ENCODE peak calls at places on chromosomes 13 and 19, in ten cellular contexts. E, V, H, C, D, S, M, P, F and J are unnamed samples. For H3K36me3, the result is how much of the 10 kb centered on the place peaks cover.

GRCh38 chr19:1401138-1401888 is at the start of gene GAMT:
- DNase-seq in H (no peak), F (no peak), P (peak), M (no peak), V (peak), C (no peak), D (peak), E (peak), S (no peak), J (peak)

GRCh38 chr13:32150239-32150638 is 118.7 kb downstream of the FRY start:
- DNase-seq in E (no peak), S (peak), F (peak), H (no peak), D (no peak), M (no peak), C (no peak), P (no peak), V (no peak), J (peak)

GRCh38 chr13:67130444-67130843 is 99.7 kb downstream of the PCDH9 start:
- DNase-seq in V (no peak), H (no peak), S (no peak), M (no peak), F (no peak), E (no peak), C (no peak), P (no peak), D (no peak), J (no peak)

GRCh38 chr13:67120872-67121531 is 109.1 kb downstream of the PCDH9 start:
- DNase-seq in C (no peak), H (no peak), D (no peak), F (no peak), M (peak), S (no peak), E (no peak), V (no peak), P (no peak), J (no peak)

GRCh38 chr19:37905936-37906867 is at the start of gene WDR87:
- DNase-seq in S (no peak), M (no peak), V (peak), P (no peak), H (no peak), D (peak), F (no peak), E (no peak), C (no peak), J (no peak)

GRCh38 chr19:31226536-31226935 is 122.7 kb downstream of the TSHZ3 start:
- DNase-seq in V (no peak), H (no peak), F (no peak), P (no peak), C (no peak), D (no peak), S (no peak), E (no peak), M (no peak), J (no peak)

GRCh38 chr19:4557971-4558941 is 1.2 kb downstream of the SEMA6B start:
- DNase-seq in D (peak), V (no peak), F (no peak), E (no peak), P (peak), H (no peak), M (no peak), S (no peak), C (no peak), J (no peak)

GRCh38 chr13:60090579-60090978 is 73.1 kb downstream of the DIAPH3 start:
- DNase-seq in V (no peak), H (no peak), E (no peak), M (peak), C (no peak), P (no peak), D (no peak), S (no peak), F (no peak), J (no peak)

GRCh38 chr13:34070006-34070405 is 252.1 kb downstream of the RFC3 start:
- DNase-seq in S (no peak), H (no peak), D (no peak), P (no peak), M (peak), V (no peak), F (no peak), E (no peak), C (no peak), J (no peak)

GRCh38 chr19:3963458-3964255 is 7.2 kb downstream of the DAPK3 start:
- DNase-seq in V (no peak), D (peak), H (no peak), M (no peak), E (no peak), S (no peak), P (no peak), F (no peak), C (no peak), J (no peak)

GRCh38 chr13:75372517-75372916 is 109.5 kb downstream of the TBC1D4 start:
- DNase-seq in D (peak), V (peak), C (peak), E (no peak), F (no peak), H (no peak), S (peak), P (peak), M (no peak), J (no peak)

GRCh38 chr13:101231751-101232428 is 184.4 kb downstream of the NALCN start:
- DNase-seq in F (no peak), S (no peak), M (no peak), C (no peak), V (no peak), D (no peak), E (no peak), P (no peak), H (no peak), J (peak)

GRCh38 chr19:28497137-28497536 is 715.8 kb downstream of the UQCRFS1 start:
- DNase-seq in P (no peak), F (no peak), E (no peak), H (no peak), C (no peak), M (peak), D (no peak), S (no peak), V (no peak), J (no peak)

GRCh38 chr13:56558698-56559320 is 581.9 kb upstream of the PRR20A start:
- DNase-seq in P (no peak), S (no peak), H (no peak), C (no peak), F (no peak), M (no peak), D (no peak), E (no peak), V (no peak), J (no peak)

GRCh38 chr13:56720841-56721240 is 419.9 kb upstream of the PRR20A start:
- DNase-seq in V (no peak), F (no peak), P (no peak), M (no peak), H (no peak), D (no peak), E (no peak), S (no peak), C (no peak), J (no peak)

GRCh38 chr19:14089662-14090508 is 666 bp downstream of the SAMD1 start:
- DNase-seq in F (peak), C (peak), H (no peak), V (peak), M (peak), D (peak), P (peak), S (no peak), E (peak), J (peak)

GRCh38 chr19:46620716-46621115 is 4.2 kb downstream of the PTGIR start:
- DNase-seq in D (no peak), P (no peak), S (no peak), F (peak), C (no peak), E (no peak), V (no peak), H (no peak), M (peak), J (no peak)

GRCh38 chr19:46623915-46624502 is 880 bp downstream of the PTGIR start:
- DNase-seq in M (no peak), H (no peak), S (no peak), V (no peak), C (no peak), F (no peak), E (no peak), D (no peak), P (no peak), J (no peak)

GRCh38 chr19:46621191-46622117 is 3.4 kb downstream of the PTGIR start:
- DNase-seq in D (no peak), H (no peak), F (no peak), C (no peak), S (no peak), P (no peak), M (no peak), V (no peak), E (no peak), J (no peak)

GRCh38 chr19:46620267-46620666 is 4.6 kb downstream of the PTGIR start:
- DNase-seq in D (no peak), H (no peak), E (no peak), F (no peak), P (no peak), S (no peak), M (no peak), V (no peak), C (no peak), J (no peak)

DNA sequence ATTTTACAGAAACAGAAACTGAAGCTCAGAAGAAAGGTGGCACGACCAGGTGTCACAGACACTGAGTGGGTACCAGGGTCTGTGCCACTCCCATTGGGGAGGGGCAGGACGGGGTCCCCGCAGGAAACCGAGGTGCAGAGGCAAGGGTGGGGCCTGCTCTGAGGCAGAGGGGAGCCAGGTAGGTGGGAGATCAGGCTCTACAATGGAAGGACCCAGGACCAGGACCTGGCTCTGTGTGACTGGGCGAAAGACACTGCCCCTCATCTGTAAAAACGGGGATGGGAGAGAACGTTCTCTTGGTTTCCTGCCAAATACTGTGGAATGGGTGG is 2.8 kb downstream of the PTGIR start:
- DNase-seq in C (no peak), P (no peak), S (no peak), E (no peak), H (no peak), V (no peak), D (no peak), F (no peak), M (no peak), J (no peak)
- H3K4me3 ChIP-seq in C (no peak), P (no peak), S (peak), E (peak), H (no peak), V (no peak), D (no peak), F (peak), M (no peak), J (no peak)

GRCh38 chr19:16118489-16119033 is 6.9 kb downstream of the RAB8A start:
- DNase-seq in C (no peak), V (peak), D (no peak), F (no peak), E (no peak), M (no peak), H (no peak), S (peak), P (no peak), J (no peak)

GRCh38 chr19:16115309-16116039 is 3.8 kb downstream of the RAB8A start:
- DNase-seq in C (no peak), F (no peak), E (no peak), H (no peak), S (no peak), M (no peak), D (no peak), V (no peak), P (no peak), J (no peak)

GRCh38 chr19:16116067-16116466 is 4.4 kb downstream of the RAB8A start:
- DNase-seq in H (no peak), M (no peak), C (no peak), D (no peak), P (no peak), S (no peak), E (no peak), V (no peak), F (no peak), J (no peak)

GRCh38 chr19:16121141-16121540 is 9.5 kb downstream of the RAB8A start:
- DNase-seq in F (no peak), C (no peak), M (no peak), P (no peak), V (no peak), D (no peak), H (no peak), E (no peak), S (no peak), J (no peak)

GRCh38 chr19:16117594-16118033 is 5.9 kb downstream of the RAB8A start:
- DNase-seq in S (no peak), C (no peak), D (no peak), P (no peak), H (no peak), F (no peak), M (no peak), V (no peak), E (no peak), J (no peak)
- H3K36me3 ChIP-seq in S (half or more), C (under half), D (under half), P (under half), H (under half), F (under half), M (under half), V (under half), E (under half), J (half or more)

DNA sequence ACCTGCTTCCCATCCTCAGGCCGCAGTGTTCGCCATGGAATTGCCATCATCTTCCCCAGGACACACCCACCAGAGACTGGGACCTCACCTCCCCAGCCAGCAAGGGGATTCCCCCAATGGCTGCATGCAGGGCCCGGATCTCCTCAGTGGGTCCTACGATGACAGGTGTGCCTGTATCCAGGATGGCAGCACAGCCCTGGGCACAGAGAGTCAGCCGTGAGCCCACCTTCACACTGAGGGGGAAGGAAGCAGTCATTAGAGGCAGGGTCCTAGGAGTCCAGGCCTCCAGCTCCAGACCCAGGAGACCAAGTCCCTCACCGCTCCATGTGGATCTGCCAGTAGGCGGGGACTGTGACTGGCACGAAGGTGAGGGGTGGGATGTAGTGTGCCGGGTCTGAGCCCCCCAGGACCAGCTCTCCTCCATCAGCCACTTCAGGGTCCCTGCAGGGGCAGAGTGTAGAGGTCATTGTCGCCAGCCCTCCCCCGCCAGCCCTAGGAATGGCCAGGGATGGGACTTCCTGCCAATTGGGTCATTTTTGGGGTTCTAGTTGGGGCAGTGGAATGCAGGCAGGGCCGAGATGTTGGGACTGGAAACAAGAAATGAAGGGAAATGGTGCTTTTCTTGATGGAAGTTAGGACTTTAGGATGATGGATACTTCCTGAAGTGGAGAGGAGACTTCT is 5.7 kb upstream of the KCNC3 start:
- DNase-seq in S (no peak), F (no peak), P (no peak), E (no peak), V (no peak), M (no peak), H (no peak), D (no peak), C (no peak), J (no peak)
- H3K4me3 ChIP-seq in S (no peak), F (no peak), P (no peak), E (no peak), V (no peak), M (no peak), H (no peak), D (no peak), C (no peak), J (no peak)

GRCh38 chr13:110902370-110902769 is 12.5 kb downstream of the ANKRD10 start:
- DNase-seq in V (no peak), E (no peak), M (peak), D (no peak), S (no peak), P (no peak), F (no peak), H (no peak), C (no peak), J (no peak)
- H3K36me3 ChIP-seq in V (under half), E (under half), M (under half), D (under half), S (half or more), P (under half), F (under half), H (under half), C (under half), J (half or more)